ENCODE peak calls at places on chromosomes 1 and 21, in five cellular contexts. N is left lung, I is tibial artery, T is T follicular helper cell, E is iris pigment epithelial cell. J is an unnamed sample.

GRCh38 chr1:88890790-88891317 is 513 bp downstream of the GTF2B start:
- DNase-seq in T (peak; percentile 16), N (no peak), I (no peak), E (peak; percentile 45), J (peak; percentile 38)

GRCh38 chr1:169180167-169180566 is 73.7 kb downstream of the ATP1B1 start:
- DNase-seq in E (no peak), N (no peak), T (no peak), I (no peak), J (no peak)

GRCh38 chr1:115717541-115717940 is 51.0 kb downstream of the CASQ2 start:
- DNase-seq in T (no peak), N (no peak), E (peak; percentile 46), I (no peak), J (peak; percentile 26)

GRCh38 chr1:221509575-221510360 is 232.1 kb downstream of the DUSP10 start:
- DNase-seq in T (no peak), I (no peak), N (no peak), E (no peak), J (peak; percentile 16)

GRCh38 chr1:184686540-184686939 is 68.1 kb downstream of the EDEM3 start:
- DNase-seq in E (peak; percentile 55), I (no peak), T (no peak), N (peak; percentile 41), J (peak; percentile 79)

GRCh38 chr1:8070381-8070811 is 44.3 kb upstream of the ERRFI1 start:
- DNase-seq in I (no peak), N (no peak), E (no peak), T (no peak), J (no peak)

GRCh38 chr1:184513966-184514365 is 127.1 kb downstream of the C1orf21 start:
- DNase-seq in I (peak; percentile 73), N (peak; percentile 37), E (peak; percentile 77), T (no peak), J (peak; percentile 70)

GRCh38 chr1:33185541-33185940 is 3.7 kb upstream of the TRIM62 start:
- DNase-seq in E (no peak), I (no peak), N (no peak), T (no peak), J (no peak)

GRCh38 chr1:111992396-111992985 is 3.0 kb upstream of the KCND3 start:
- DNase-seq in N (no peak), T (no peak), I (no peak), E (no peak), J (no peak)

GRCh38 chr1:179121159-179121938 is 39.5 kb downstream of the TOR3A start:
- DNase-seq in E (peak; percentile 67), T (peak; percentile 14), N (no peak), I (no peak), J (peak; percentile 71)

GRCh38 chr1:40592107-40592773 is 60.8 kb downstream of the ZNF684 start:
- DNase-seq in N (no peak), E (peak; percentile 53), I (no peak), T (no peak), J (peak; percentile 45)

GRCh38 chr1:85047472-85048295 is 616 bp downstream of the MCOLN3 start:
- DNase-seq in N (no peak), I (no peak), E (no peak), T (no peak), J (peak; percentile 9)

GRCh38 chr1:22350171-22350961 is 101.3 kb upstream of the ZBTB40 start:
- DNase-seq in I (no peak), E (no peak), N (no peak), T (no peak), J (no peak)

GRCh38 chr1:51000651-51001050 is 30.6 kb downstream of the CDKN2C start:
- DNase-seq in E (no peak), T (no peak), I (no peak), N (no peak), J (no peak)

GRCh38 chr1:100710881-100711660 is 8.5 kb upstream of the VCAM1 start:
- DNase-seq in T (no peak), I (no peak), E (peak; percentile 77), N (no peak), J (no peak)

GRCh38 chr1:23567996-23568607 is 8.8 kb upstream of the ID3 start:
- DNase-seq in N (no peak), I (peak; percentile 73), T (no peak), E (no peak), J (no peak)

GRCh38 chr1:213484333-213484732 is 433.3 kb downstream of the RPS6KC1 start:
- DNase-seq in T (no peak), I (no peak), E (no peak), N (no peak), J (no peak)

GRCh38 chr21:27813750-27814149 is 846.9 kb upstream of the ADAMTS5 start:
- DNase-seq in N (no peak), E (no peak), T (no peak), I (no peak), J (no peak)

GRCh38 chr21:18369115-18369514 is 34.5 kb downstream of the TMPRSS15 start:
- DNase-seq in E (peak; percentile 0), I (no peak), N (no peak), T (no peak), J (no peak)

GRCh38 chr1:243260221-243260880 is 4.5 kb downstream of the SDCCAG8 start:
- DNase-seq in I (no peak), E (no peak), T (no peak), N (no peak), J (no peak)